ENCODE peak calls at places on chromosome 6, in six cellular contexts. J is fibroblast of lung, C is left lung, P is esophagus squamous epithelium, X is MM.1S, S is heart left ventricle. Q is an unnamed sample. For H3K36me3, the result is how much of the 10 kb centered on the place peaks cover.

GRCh38 chr6:125780540-125781306 is 10.0 kb upstream of the NCOA7 start:
- DNase-seq in S (peak), P (no peak), X (peak), J (peak), C (peak), Q (peak)

GRCh38 chr6:40990301-40990700 is 48.7 kb downstream of the UNC5CL start:
- DNase-seq in S (no peak), P (no peak), X (no peak), J (no peak), C (no peak), Q (no peak)

GRCh38 chr6:112665815-112666214 is 318.7 kb downstream of the RFPL4B start:
- DNase-seq in J (peak), S (no peak), P (no peak), C (no peak), X (no peak), Q (no peak)

GRCh38 chr6:52994789-52995078 is 350 bp downstream of the GSTA4 start:
- DNase-seq in C (peak), S (peak), J (peak), P (no peak), X (no peak), Q (peak)

GRCh38 chr6:109093732-109094131 is 914 bp downstream of the SESN1 start:
- DNase-seq in S (no peak), P (no peak), X (no peak), C (no peak), J (peak), Q (no peak)

GRCh38 chr6:116101298-116101718 is 655 bp downstream of the NT5DC1 start:
- DNase-seq in X (no peak), C (no peak), P (no peak), J (no peak), S (no peak), Q (no peak)

GRCh38 chr6:297571-298232 is 5.4 kb downstream of the DUSP22 start:
- DNase-seq in J (no peak), S (no peak), P (no peak), X (no peak), C (no peak), Q (no peak)

GRCh38 chr6:35278708-35279107 is 18.9 kb upstream of the DEF6 start:
- DNase-seq in P (no peak), X (no peak), C (no peak), S (no peak), J (no peak), Q (no peak)

GRCh38 chr6:108437821-108438220 is 122.9 kb upstream of the FOXO3 start:
- DNase-seq in S (no peak), P (no peak), X (no peak), J (peak), C (no peak), Q (no peak)

GRCh38 chr6:11412011-11412424 is 125.5 kb upstream of the TMEM170B start:
- DNase-seq in C (no peak), P (no peak), S (no peak), X (no peak), J (peak), Q (no peak)

GRCh38 chr6:8633762-8634161 is 198.4 kb upstream of the SLC35B3 start:
- DNase-seq in J (no peak), S (no peak), P (no peak), X (no peak), C (no peak), Q (no peak)

GRCh38 chr6:34150766-34151165 is 4.9 kb upstream of the GRM4 start:
- DNase-seq in X (no peak), J (no peak), P (no peak), C (no peak), S (no peak), Q (no peak)

GRCh38 chr6:34152042-34152524 is 6.2 kb upstream of the GRM4 start:
- DNase-seq in S (no peak), C (no peak), P (no peak), X (no peak), J (no peak), Q (no peak)

GRCh38 chr6:34149831-34150400 is 4.0 kb upstream of the GRM4 start:
- DNase-seq in S (no peak), J (no peak), X (no peak), C (no peak), P (no peak), Q (no peak)

GRCh38 chr6:34152806-34153565 is 7.1 kb upstream of the GRM4 start:
- DNase-seq in X (no peak), J (no peak), S (no peak), C (no peak), P (no peak), Q (no peak)

GRCh38 chr6:34151321-34152041 is 5.6 kb upstream of the GRM4 start:
- DNase-seq in P (no peak), X (no peak), J (no peak), S (no peak), C (no peak), Q (no peak)
- TF ChIP-seq CTCF in P (no peak), X (no peak), J (no peak), S (no peak), C (no peak), Q (no peak)

GRCh38 chr6:44415424-44415823 is 27.9 kb downstream of the CDC5L start:
- DNase-seq in J (no peak), X (peak), S (no peak), C (no peak), P (no peak), Q (no peak)

GRCh38 chr6:44411141-44411540 is 23.6 kb downstream of the CDC5L start:
- DNase-seq in C (no peak), J (no peak), P (no peak), S (no peak), X (no peak), Q (no peak)

GRCh38 chr6:44410363-44410762 is 22.9 kb downstream of the CDC5L start:
- DNase-seq in X (no peak), S (no peak), P (no peak), C (no peak), J (no peak), Q (no peak)

GRCh38 chr6:44416103-44416502 is 28.6 kb downstream of the CDC5L start:
- DNase-seq in J (peak), S (no peak), C (no peak), P (no peak), X (no peak), Q (no peak)
- H3K36me3 ChIP-seq in J (under half), S (half or more), C (half or more), P (under half), X (under half), Q (under half)

DNA sequence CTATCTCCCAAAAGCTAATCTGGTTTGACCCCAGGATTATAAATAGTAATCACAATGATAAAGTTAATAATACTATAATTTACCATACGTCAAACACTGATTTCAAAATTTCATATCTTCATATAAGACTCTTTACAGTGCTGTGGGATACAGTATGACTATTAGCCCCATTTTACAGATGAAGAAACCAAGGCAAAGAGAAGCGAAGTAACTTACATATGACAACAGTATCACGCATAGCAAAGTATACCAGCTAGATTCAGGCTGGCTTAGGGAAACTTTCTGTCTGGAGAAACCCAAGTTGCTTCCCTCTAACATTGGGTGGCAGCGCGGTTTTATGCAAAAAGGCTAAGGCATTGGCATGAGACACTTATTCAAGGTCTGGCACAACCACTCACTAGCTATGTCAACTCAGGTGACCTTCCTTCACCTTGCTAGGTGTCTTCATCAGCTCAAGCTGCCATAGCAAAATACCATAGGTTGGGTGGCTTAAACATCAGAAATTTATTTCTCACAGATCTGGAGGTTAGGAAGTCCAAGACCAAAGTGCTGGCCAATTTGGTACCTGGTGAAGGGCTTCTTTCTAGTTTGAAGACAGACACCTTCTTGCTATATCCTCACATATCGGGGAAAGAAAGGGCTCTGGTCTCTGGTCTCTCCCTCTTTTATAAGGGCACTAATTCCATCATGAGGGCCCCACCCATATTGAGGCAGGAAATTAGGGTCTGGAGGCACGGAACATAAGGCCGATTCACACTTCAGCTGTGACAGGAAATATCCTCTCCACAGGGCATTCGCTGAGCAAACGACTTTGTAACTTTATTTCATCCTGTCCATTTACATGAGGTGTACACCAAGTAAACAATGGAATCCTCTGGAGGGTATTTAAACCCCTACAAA is 22.4 kb upstream of the UTRN start:
- DNase-seq in S (no peak), X (no peak), J (no peak), P (no peak), C (no peak), Q (no peak)
- TF ChIP-seq CTCF in S (no peak), X (no peak), J (no peak), P (no peak), C (no peak), Q (no peak)

GRCh38 chr6:89763550-89763949 is 56.0 kb downstream of the MDN1 start:
- DNase-seq in S (no peak), P (no peak), J (peak), X (no peak), C (no peak), Q (no peak)
- H3K36me3 ChIP-seq in S (half or more), P (under half), J (under half), X (under half), C (half or more), Q (half or more)

GRCh38 chr6:168201383-168201782 is 118.2 kb downstream of the DACT2 start:
- DNase-seq in C (no peak), X (no peak), J (no peak), S (peak), P (no peak), Q (no peak)
- TF ChIP-seq CTCF in C (no peak), X (no peak), J (no peak), S (no peak), P (no peak), Q (no peak)

DNA sequence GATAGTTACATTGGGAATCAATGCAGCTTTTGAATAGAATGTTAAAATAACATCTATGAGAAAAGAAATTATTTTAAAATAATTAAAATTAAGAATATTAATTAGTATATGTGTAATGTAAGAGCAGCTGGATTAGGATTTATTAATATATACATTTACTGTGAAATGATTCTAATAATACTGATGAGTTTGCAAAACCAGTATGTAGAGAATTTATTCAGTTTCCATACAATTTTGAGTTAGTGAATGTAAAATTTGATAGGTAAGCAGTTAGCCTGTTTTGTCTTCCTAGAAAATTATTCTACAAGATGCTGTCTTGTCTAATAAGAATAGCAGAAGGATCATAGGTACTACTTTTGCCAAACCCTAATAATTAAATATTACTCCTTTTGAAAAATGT is 70.6 kb downstream of the STXBP5 start:
- DNase-seq in P (no peak), C (no peak), S (no peak), X (no peak), J (no peak), Q (no peak)
- H3K36me3 ChIP-seq in P (under half), C (under half), S (under half), X (under half), J (under half), Q (under half)

DNA sequence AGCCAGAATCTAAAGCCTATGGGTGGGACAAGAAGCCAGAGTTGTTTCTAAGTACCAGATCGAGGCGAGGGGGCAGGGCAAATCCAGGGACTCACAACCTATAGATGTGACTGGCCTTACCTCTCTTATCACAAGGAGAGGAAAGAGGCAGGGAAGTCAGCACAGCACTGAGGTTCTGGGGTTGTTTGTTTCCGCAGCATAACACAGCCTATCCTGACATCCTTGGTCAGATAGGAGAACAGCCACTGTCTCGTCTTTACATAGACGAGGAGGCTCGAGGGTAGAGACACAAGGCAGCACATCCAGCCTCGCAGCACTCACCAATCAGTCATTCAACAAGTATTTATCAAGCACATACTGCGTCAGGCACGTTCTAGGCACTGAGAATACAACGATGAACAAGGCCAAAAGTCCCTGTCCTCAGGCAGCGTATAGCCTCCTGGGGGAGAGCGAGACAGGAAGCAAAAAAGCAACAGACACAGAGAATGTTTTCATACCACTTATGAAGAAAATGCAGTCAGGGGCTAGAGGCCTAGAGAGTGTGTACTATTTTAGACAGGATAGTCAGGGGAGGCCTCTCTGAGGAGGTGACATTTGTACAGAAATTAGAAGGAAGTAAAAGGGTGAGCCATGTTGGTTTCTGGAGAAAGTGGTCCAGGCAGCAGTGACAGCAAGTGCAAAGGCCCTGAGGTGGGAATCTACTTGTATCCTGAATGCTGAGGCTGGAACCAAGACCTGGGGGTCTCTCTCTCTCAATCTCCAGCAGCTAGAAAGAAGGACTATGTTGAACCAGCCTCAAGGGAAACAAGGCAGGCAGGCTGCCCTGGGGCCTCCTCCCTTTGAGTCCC is 151.5 kb downstream of the GRM4 start:
- DNase-seq in C (no peak), J (no peak), S (no peak), P (no peak), X (no peak), Q (no peak)
- TF ChIP-seq CTCF in C (no peak), J (no peak), S (no peak), P (no peak), X (no peak), Q (no peak)